ENCODE peak calls at places on chromosome 9, in four cellular contexts. L is heart right ventricle; X is CD4-positive, alpha-beta T cell; C is gastrocnemius medialis. Q is an unnamed sample.

GRCh38 chr9:131578778-131579504 is 33.6 kb downstream of the PRRT1B start:
- DNase-seq in L (no peak), X (peak; percentile 47), C (no peak), Q (no peak)

GRCh38 chr9:112144807-112145206 is 30.3 kb downstream of the SUSD1 start:
- DNase-seq in L (no peak), X (no peak), C (no peak), Q (no peak)

GRCh38 chr9:32423371-32423770 is 38.9 kb downstream of the ACO1 start:
- DNase-seq in L (no peak), X (no peak), C (no peak), Q (no peak)

GRCh38 chr9:16410601-16411285 is 459.7 kb downstream of the BNC2 start:
- DNase-seq in L (no peak), X (no peak), C (no peak), Q (no peak)

GRCh38 chr9:22142681-22143080 is 133.6 kb upstream of the CDKN2B start:
- DNase-seq in L (no peak), X (no peak), C (no peak), Q (no peak)

GRCh38 chr9:109894921-109895758 is 115.1 kb downstream of the PALM2AKAP2 start:
- DNase-seq in L (peak; percentile 47), X (no peak), C (no peak), Q (no peak)

GRCh38 chr9:136051568-136052432 is 43.3 kb downstream of the NACC2 start:
- DNase-seq in L (peak; percentile 35), X (no peak), C (no peak), Q (peak; percentile 92)

GRCh38 chr9:33289501-33289900 is 815 bp upstream of the NFX1 start:
- DNase-seq in L (peak; percentile 21), X (no peak), C (no peak), Q (no peak)

GRCh38 chr9:131049829-131050715 is 41.1 kb downstream of the LAMC3 start:
- DNase-seq in L (no peak), X (no peak), C (no peak), Q (no peak)

GRCh38 chr9:134455010-134455409 is 128.8 kb downstream of the RXRA start:
- DNase-seq in L (no peak), X (no peak), C (no peak), Q (no peak)
- H3K27ac ChIP-seq in L (peak overlapping the region; percentile 93), X (peak overlapping the region; percentile 68), C (peak overlapping the region; percentile 84), Q (no peak overlapping the region)

GRCh38 chr9:127917603-127918002 is 762 bp upstream of the ST6GALNAC4 start:
- DNase-seq in L (no peak), X (no peak), C (no peak), Q (no peak)

GRCh38 chr9:127915801-127916664 is 808 bp downstream of the ST6GALNAC4 start:
- DNase-seq in L (no peak), X (no peak), C (peak; percentile 54), Q (no peak)

GRCh38 chr9:127913682-127914081 is 3.2 kb downstream of the ST6GALNAC4 start:
- DNase-seq in L (no peak), X (no peak), C (no peak), Q (no peak)

GRCh38 chr9:127916665-127917581 is at the start of gene ST6GALNAC4:
- DNase-seq in L (peak; percentile 94), X (peak; percentile 93), C (peak; percentile 93), Q (peak; percentile 99)

GRCh38 chr9:127915325-127915752 is 1.5 kb downstream of the ST6GALNAC4 start:
- DNase-seq in L (no peak), X (no peak), C (no peak), Q (no peak)
- H3K27ac ChIP-seq in L (no peak overlapping the region), X (peak overlapping the region; percentile 56), C (no peak overlapping the region), Q (peak overlapping the region; percentile 79)

DNA sequence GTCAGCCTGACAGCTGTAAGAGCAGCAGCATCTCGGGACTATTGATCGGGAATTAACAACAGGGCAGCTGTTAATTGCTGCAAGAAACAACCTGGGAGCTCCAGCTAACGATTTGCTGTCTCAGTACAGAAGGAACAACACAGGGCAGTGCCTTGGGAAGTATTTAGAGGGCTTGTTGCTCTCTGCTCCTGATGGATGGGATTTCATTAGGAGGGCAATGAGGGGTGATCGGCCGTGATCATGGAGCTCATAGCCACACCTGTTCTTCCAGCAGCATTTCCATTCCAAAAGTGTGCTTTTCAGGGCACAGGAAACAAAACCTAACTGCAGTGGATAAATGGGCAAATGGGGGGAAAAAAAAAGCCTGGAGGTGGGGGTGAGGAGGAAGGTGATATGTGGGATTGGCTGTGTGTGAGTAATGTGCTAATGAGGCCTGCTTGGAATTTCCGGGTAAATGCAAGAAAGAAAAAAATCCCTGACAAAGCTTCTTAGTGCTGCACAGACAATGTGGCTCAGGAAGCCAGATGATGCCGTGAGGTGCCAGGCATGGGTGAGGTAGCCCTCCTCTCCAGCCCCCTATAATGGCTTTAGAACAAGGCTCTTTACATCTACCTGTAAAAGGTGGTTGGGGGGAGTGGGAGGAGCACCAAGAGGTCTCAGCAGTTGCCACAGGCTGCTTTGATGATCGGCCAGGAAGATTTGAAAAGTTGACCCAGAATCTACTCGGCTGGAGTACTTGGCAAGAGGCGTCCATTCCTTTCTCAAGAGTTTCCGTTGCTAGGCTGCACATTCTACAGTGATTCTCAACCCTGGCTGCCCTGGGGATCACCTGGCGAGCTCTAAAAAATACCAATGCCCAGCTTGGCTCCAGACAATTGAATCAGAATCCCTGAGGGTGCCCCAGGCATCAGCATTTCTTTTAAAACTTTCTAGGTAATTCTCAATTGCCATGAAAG is 139.5 kb upstream of the KLF9 start:
- DNase-seq in L (peak; percentile 43), X (no peak), C (no peak), Q (no peak)
- H3K27ac ChIP-seq in L (no peak overlapping the region), X (no peak overlapping the region), C (no peak overlapping the region), Q (peak overlapping the region; percentile 64)

GRCh38 chr9:132669636-132670358 is at the start of gene DDX31:
- DNase-seq in L (peak; percentile 82), X (peak; percentile 79), C (peak; percentile 78), Q (peak; percentile 94)
- H3K27ac ChIP-seq in L (peak within 1 kb of the TSS; percentile 98), X (peak within 1 kb of the TSS; percentile 97), C (peak within 1 kb of the TSS; percentile 93), Q (peak within 1 kb of the TSS; percentile 91)

GRCh38 chr9:79670269-79670961 is 98.7 kb downstream of the TLE4 start:
- DNase-seq in L (no peak), X (no peak), C (no peak), Q (no peak)

GRCh38 chr9:79664375-79664825 is 92.6 kb downstream of the TLE4 start:
- DNase-seq in L (no peak), X (no peak), C (no peak), Q (no peak)

GRCh38 chr9:79665383-79665782 is 93.6 kb downstream of the TLE4 start:
- DNase-seq in L (no peak), X (no peak), C (no peak), Q (no peak)

GRCh38 chr9:79665926-79666325 is 94.2 kb downstream of the TLE4 start:
- DNase-seq in L (no peak), X (no peak), C (no peak), Q (no peak)

DNA sequence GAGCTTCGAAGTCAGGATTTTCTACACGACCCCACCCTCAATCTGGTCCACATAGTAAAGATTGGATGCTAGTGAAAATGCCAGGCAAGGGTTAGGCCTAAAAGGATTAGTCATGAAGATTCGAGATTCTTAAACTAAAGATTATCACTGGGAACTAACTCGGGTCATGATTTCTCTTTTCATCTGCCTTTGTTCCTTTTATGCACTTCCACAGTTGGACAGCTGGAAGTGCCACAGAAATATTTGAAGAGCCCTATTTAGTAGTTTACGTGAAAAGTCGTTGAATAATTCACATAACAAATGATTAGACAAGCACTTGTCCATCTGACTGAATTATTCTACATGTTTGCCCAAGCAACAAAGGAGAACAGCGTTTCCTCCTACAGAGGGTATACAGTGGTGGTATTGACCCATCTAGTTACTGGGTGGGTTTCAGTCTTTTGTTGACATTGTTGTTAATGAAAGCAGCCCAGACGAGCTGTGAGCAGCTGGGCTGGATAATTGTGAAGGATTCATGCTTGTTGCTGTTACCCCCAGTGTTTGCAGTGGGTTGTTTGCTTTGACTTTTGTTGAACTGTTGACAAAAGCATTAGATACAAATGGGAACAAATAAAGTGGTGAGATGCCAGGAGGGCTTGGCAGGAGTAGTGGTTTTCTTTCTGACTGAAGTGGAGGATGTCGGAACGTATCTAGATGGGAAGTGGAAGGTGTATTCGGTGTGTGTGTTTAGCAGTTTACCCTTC is 96.1 kb downstream of the TLE4 start:
- DNase-seq in L (no peak), X (no peak), C (no peak), Q (no peak)
- H3K27ac ChIP-seq in L (no peak overlapping the region), X (no peak overlapping the region), C (peak overlapping the region; percentile 38), Q (no peak overlapping the region)

DNA sequence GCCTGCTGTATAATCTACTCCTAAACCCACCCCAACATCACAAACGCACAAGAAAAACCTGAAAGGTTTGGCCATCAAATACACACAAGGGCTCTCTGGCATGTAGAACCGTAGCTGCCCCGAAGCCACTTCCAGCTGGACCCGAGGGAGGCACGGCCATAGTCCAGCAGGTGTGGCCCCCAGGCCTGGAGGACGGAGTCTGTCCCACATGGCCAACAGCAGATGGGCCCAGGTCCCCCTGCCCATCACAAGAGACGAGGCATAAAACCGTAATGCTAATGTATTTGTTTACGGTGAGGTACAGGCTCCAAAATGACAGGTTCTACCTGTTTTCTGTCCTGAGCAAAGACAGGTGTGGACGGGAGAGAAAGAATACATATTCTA is 234.2 kb downstream of the SYK start:
- DNase-seq in L (no peak), X (no peak), C (no peak), Q (no peak)
- H3K27ac ChIP-seq in L (no peak overlapping the region), X (no peak overlapping the region), C (no peak overlapping the region), Q (no peak overlapping the region)

DNA sequence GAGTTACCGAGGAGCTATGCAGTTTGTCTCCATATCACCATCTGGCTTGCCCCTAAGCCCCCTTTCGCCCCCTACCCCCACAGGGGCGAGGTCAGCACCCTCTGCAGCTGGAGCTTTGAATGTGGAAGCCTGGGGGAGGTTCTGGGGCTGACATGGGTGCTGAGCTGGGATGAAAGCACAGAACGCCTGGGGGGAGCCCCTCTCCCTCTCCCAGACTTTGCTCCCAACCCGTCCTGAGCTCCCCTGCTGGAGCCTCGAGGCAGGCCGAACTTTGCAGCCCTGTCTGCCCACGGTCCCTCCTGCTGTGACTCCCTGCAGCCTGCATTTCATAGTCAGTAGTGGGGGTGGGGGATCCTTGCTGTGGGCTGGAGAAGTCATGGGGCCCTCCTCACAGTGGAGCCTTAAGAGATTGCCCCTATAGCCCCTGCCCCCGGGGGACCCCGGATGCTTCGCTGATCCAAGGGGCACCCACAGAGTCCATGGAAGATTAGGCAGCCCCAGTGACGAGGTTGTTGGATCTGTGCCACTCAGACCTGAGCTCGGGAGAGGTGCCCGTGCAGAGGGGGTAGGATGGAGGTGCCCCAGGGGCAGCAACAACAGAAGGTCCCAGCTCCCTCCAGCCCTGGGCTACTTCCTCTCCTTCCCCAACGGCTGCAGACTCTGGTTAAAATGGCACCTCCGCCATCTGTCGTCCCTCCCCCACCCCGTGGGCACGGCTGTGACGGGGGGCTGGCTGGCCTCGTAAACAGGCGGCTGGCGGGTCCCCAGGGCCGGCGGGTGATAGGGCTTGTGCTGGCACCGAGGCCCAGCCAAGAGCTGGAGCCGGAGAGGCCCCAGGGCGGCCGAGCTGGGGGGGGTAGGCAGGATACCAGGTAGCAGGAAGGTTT is 162.0 kb downstream of the C9orf50 start:
- DNase-seq in L (peak; percentile 67), X (peak; percentile 19), C (peak; percentile 34), Q (no peak)
- H3K27ac ChIP-seq in L (peak overlapping the region; percentile 73), X (peak overlapping the region; percentile 56), C (peak overlapping the region; percentile 84), Q (peak overlapping the region; percentile 96)

GRCh38 chr9:129335456-129336129 is 157.5 kb upstream of the IER5L start:
- DNase-seq in L (no peak), X (no peak), C (peak; percentile 30), Q (no peak)
- H3K27ac ChIP-seq in L (peak overlapping the region; percentile 85), X (no peak overlapping the region), C (peak overlapping the region; percentile 49), Q (peak overlapping the region; percentile 84)

Q was measured in esophagus muscularis mucosa.